ENCODE peak calls at places on chromosomes 7 and 10, in six cellular contexts. One of them, this sample, is unnamed.

GRCh38 chr10:86390337-86391120 is 23.9 kb upstream of the GRID1 start:
- DNase-seq in GM23338: no peak
- DNase-seq in colonic mucosa: no peak
- DNase-seq in tibial nerve: no peak
- DNase-seq in brain microvascular endothelial cell: no peak
- DNase-seq in fibroblast of mammary gland: no peak
- DNase-seq in this sample: no peak

GRCh38 chr7:153276394-153276793 is 516.8 kb downstream of the ACTR3B start:
- DNase-seq in GM23338: peak
- DNase-seq in colonic mucosa: no peak
- DNase-seq in tibial nerve: no peak
- DNase-seq in brain microvascular endothelial cell: no peak
- DNase-seq in fibroblast of mammary gland: no peak
- DNase-seq in this sample: no peak

GRCh38 chr10:71776528-71776927 is 3.2 kb upstream of the VSIR start:
- DNase-seq in GM23338: no peak
- DNase-seq in colonic mucosa: no peak
- DNase-seq in tibial nerve: no peak
- DNase-seq in brain microvascular endothelial cell: no peak
- DNase-seq in fibroblast of mammary gland: no peak
- DNase-seq in this sample: no peak

GRCh38 chr10:75294866-75295692 is 59.3 kb upstream of the COMTD1 start:
- DNase-seq in GM23338: peak
- DNase-seq in colonic mucosa: peak
- DNase-seq in tibial nerve: peak
- DNase-seq in brain microvascular endothelial cell: peak
- DNase-seq in fibroblast of mammary gland: peak
- DNase-seq in this sample: peak

GRCh38 chr10:97633921-97634320 is 621 bp upstream of the MORN4 start:
- DNase-seq in GM23338: peak
- DNase-seq in colonic mucosa: peak
- DNase-seq in tibial nerve: no peak
- DNase-seq in brain microvascular endothelial cell: no peak
- DNase-seq in fibroblast of mammary gland: no peak
- DNase-seq in this sample: no peak

GRCh38 chr7:27110977-27111752 is 8.7 kb upstream of the HOXA2 start:
- DNase-seq in GM23338: peak
- DNase-seq in colonic mucosa: peak
- DNase-seq in tibial nerve: peak
- DNase-seq in brain microvascular endothelial cell: no peak
- DNase-seq in fibroblast of mammary gland: peak
- DNase-seq in this sample: no peak

GRCh38 chr10:79374312-79375191 is 27.3 kb downstream of the PPIF start:
- DNase-seq in GM23338: peak
- DNase-seq in colonic mucosa: peak
- DNase-seq in tibial nerve: peak
- DNase-seq in brain microvascular endothelial cell: peak
- DNase-seq in fibroblast of mammary gland: peak
- DNase-seq in this sample: no peak

GRCh38 chr10:30759423-30759822 is 129.9 kb upstream of the LYZL2 start:
- DNase-seq in GM23338: no peak
- DNase-seq in colonic mucosa: no peak
- DNase-seq in tibial nerve: no peak
- DNase-seq in brain microvascular endothelial cell: no peak
- DNase-seq in fibroblast of mammary gland: peak
- DNase-seq in this sample: no peak

GRCh38 chr10:131258256-131258655 is 53.3 kb downstream of the TCERG1L start:
- DNase-seq in GM23338: no peak
- DNase-seq in colonic mucosa: no peak
- DNase-seq in tibial nerve: no peak
- DNase-seq in brain microvascular endothelial cell: no peak
- DNase-seq in fibroblast of mammary gland: no peak
- DNase-seq in this sample: no peak

GRCh38 chr10:131658476-131659110 is 242.2 kb upstream of the PPP2R2D start:
- DNase-seq in GM23338: no peak
- DNase-seq in colonic mucosa: no peak
- DNase-seq in tibial nerve: no peak
- DNase-seq in brain microvascular endothelial cell: no peak
- DNase-seq in fibroblast of mammary gland: no peak
- DNase-seq in this sample: no peak

GRCh38 chr7:102463841-102464576 is 654 bp downstream of the ALKBH4 start:
- DNase-seq in GM23338: no peak
- DNase-seq in colonic mucosa: no peak
- DNase-seq in tibial nerve: no peak
- DNase-seq in brain microvascular endothelial cell: peak
- DNase-seq in fibroblast of mammary gland: peak
- DNase-seq in this sample: no peak

GRCh38 chr10:113555751-113556150 is 2.9 kb downstream of the HABP2 start:
- DNase-seq in GM23338: no peak
- DNase-seq in colonic mucosa: no peak
- DNase-seq in tibial nerve: no peak
- DNase-seq in brain microvascular endothelial cell: no peak
- DNase-seq in fibroblast of mammary gland: no peak
- DNase-seq in this sample: no peak

GRCh38 chr10:111482621-111483216 is 405.9 kb downstream of the ADRA2A start:
- DNase-seq in GM23338: no peak
- DNase-seq in colonic mucosa: no peak
- DNase-seq in tibial nerve: no peak
- DNase-seq in brain microvascular endothelial cell: no peak
- DNase-seq in fibroblast of mammary gland: no peak
- DNase-seq in this sample: no peak

GRCh38 chr10:103781329-103782061 is 73.9 kb downstream of the SH3PXD2A start:
- DNase-seq in GM23338: peak
- DNase-seq in colonic mucosa: peak
- DNase-seq in tibial nerve: no peak
- DNase-seq in brain microvascular endothelial cell: peak
- DNase-seq in fibroblast of mammary gland: peak
- DNase-seq in this sample: peak

GRCh38 chr10:8616166-8616565 is 561.7 kb downstream of the GATA3 start:
- DNase-seq in GM23338: no peak
- DNase-seq in colonic mucosa: peak
- DNase-seq in tibial nerve: no peak
- DNase-seq in brain microvascular endothelial cell: no peak
- DNase-seq in fibroblast of mammary gland: no peak
- DNase-seq in this sample: no peak

GRCh38 chr10:57249615-57250281 is 888.7 kb upstream of the ZWINT start:
- DNase-seq in GM23338: no peak
- DNase-seq in colonic mucosa: no peak
- DNase-seq in tibial nerve: no peak
- DNase-seq in brain microvascular endothelial cell: no peak
- DNase-seq in fibroblast of mammary gland: no peak
- DNase-seq in this sample: no peak

GRCh38 chr10:124688889-124689670 is 55.1 kb downstream of the FAM53B start:
- DNase-seq in GM23338: no peak
- DNase-seq in colonic mucosa: no peak
- DNase-seq in tibial nerve: no peak
- DNase-seq in brain microvascular endothelial cell: no peak
- DNase-seq in fibroblast of mammary gland: no peak
- DNase-seq in this sample: no peak

GRCh38 chr7:69932034-69932628 is 333.9 kb downstream of the AUTS2 start:
- DNase-seq in GM23338: peak
- DNase-seq in colonic mucosa: no peak
- DNase-seq in tibial nerve: peak
- DNase-seq in brain microvascular endothelial cell: peak
- DNase-seq in fibroblast of mammary gland: peak
- DNase-seq in this sample: peak

GRCh38 chr7:101911800-101912705 is 94.6 kb downstream of the CUX1 start:
- DNase-seq in GM23338: no peak
- DNase-seq in colonic mucosa: peak
- DNase-seq in tibial nerve: peak
- DNase-seq in brain microvascular endothelial cell: no peak
- DNase-seq in fibroblast of mammary gland: peak
- DNase-seq in this sample: no peak

GRCh38 chr10:57979466-57979865 is 288.2 kb downstream of the IPMK start:
- DNase-seq in GM23338: peak
- DNase-seq in colonic mucosa: no peak
- DNase-seq in tibial nerve: no peak
- DNase-seq in brain microvascular endothelial cell: peak
- DNase-seq in fibroblast of mammary gland: peak
- DNase-seq in this sample: no peak

GRCh38 chr7:1666779-1667565 is 3.1 kb upstream of the ELFN1 start:
- DNase-seq in GM23338: peak
- DNase-seq in colonic mucosa: no peak
- DNase-seq in tibial nerve: no peak
- DNase-seq in brain microvascular endothelial cell: no peak
- DNase-seq in fibroblast of mammary gland: no peak
- DNase-seq in this sample: no peak

GRCh38 chr10:52319926-52320325 is 5.8 kb downstream of the DKK1 start:
- DNase-seq in GM23338: no peak
- DNase-seq in colonic mucosa: no peak
- DNase-seq in tibial nerve: no peak
- DNase-seq in brain microvascular endothelial cell: no peak
- DNase-seq in fibroblast of mammary gland: peak
- DNase-seq in this sample: no peak
- H3K4me3 ChIP-seq in GM23338: no peak
- H3K4me3 ChIP-seq in colonic mucosa: no peak
- H3K4me3 ChIP-seq in tibial nerve: no peak
- H3K4me3 ChIP-seq in brain microvascular endothelial cell: no peak
- H3K4me3 ChIP-seq in fibroblast of mammary gland: no peak
- H3K4me3 ChIP-seq in this sample: no peak

DNA sequence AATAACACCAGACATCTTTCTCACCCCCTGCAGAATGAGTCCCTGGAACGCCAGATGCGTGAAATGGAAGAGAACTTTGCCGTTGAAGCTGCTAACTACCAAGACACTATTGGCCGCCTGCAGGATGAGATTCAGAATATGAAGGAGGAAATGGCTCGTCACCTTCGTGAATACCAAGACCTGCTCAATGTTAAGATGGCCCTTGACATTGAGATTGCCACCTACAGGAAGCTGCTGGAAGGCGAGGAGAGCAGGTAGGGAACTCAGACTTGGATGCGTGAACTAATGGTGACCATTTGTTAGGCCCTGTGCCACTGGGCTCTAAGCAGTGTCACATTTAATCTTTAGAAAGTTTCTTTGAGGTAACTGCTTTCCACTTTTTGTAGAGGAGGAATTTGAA is 7.1 kb downstream of the VIM start:
- DNase-seq in GM23338: peak
- DNase-seq in colonic mucosa: no peak
- DNase-seq in tibial nerve: no peak
- DNase-seq in brain microvascular endothelial cell: no peak
- DNase-seq in fibroblast of mammary gland: peak
- DNase-seq in this sample: no peak
- TF ChIP-seq CTCF in GM23338: peak
- TF ChIP-seq CTCF in colonic mucosa: no peak
- TF ChIP-seq CTCF in tibial nerve: no peak
- TF ChIP-seq CTCF in brain microvascular endothelial cell: peak
- TF ChIP-seq CTCF in fibroblast of mammary gland: peak
- TF ChIP-seq CTCF in this sample: peak

GRCh38 chr10:62036186-62037081 is 134.9 kb downstream of the ARID5B start:
- DNase-seq in GM23338: peak
- DNase-seq in colonic mucosa: no peak
- DNase-seq in tibial nerve: no peak
- DNase-seq in brain microvascular endothelial cell: no peak
- DNase-seq in fibroblast of mammary gland: no peak
- DNase-seq in this sample: no peak

GRCh38 chr10:62040896-62041295 is 139.4 kb downstream of the ARID5B start:
- DNase-seq in GM23338: no peak
- DNase-seq in colonic mucosa: no peak
- DNase-seq in tibial nerve: no peak
- DNase-seq in brain microvascular endothelial cell: no peak
- DNase-seq in fibroblast of mammary gland: no peak
- DNase-seq in this sample: no peak

GRCh38 chr10:62038609-62039190 is 137.2 kb downstream of the ARID5B start:
- DNase-seq in GM23338: peak
- DNase-seq in colonic mucosa: peak
- DNase-seq in tibial nerve: peak
- DNase-seq in brain microvascular endothelial cell: peak
- DNase-seq in fibroblast of mammary gland: peak
- DNase-seq in this sample: no peak

GRCh38 chr10:62037166-62037831 is 135.8 kb downstream of the ARID5B start:
- DNase-seq in GM23338: no peak
- DNase-seq in colonic mucosa: no peak
- DNase-seq in tibial nerve: no peak
- DNase-seq in brain microvascular endothelial cell: peak
- DNase-seq in fibroblast of mammary gland: peak
- DNase-seq in this sample: no peak

DNA sequence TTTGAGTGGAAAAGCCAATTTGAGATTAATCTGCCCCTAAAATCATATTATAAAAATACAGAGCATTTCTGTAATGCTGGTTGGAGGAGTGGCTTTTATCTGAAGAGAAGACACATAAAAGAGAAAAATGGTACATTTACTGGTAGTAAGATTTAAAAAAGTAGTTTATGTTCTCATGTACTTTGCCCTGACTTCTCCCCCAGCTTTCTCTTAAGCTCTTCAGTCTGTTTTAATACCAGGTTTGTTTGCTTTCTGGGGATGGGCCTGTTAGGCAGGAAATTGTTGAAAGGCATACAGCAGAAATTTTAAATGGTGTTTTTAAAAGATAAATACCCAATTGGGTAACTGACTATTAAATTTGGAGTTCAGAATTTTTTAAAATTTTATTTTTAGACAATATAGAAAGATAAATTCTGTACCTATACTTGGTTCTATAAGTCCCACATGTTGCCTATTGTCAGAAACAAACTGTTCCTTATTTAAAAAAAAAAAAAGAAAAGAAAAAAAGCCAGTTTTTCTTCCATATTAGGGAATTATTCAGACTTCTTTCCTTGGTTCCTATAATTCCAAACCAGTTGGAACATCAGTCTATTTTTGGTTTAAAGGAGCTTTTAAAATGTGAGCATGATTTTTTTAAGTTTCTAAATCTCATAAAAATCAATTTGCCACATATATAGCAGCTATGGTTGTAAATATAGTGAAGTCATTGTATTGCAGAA is 136.6 kb downstream of the ARID5B start:
- DNase-seq in GM23338: no peak
- DNase-seq in colonic mucosa: no peak
- DNase-seq in tibial nerve: no peak
- DNase-seq in brain microvascular endothelial cell: no peak
- DNase-seq in fibroblast of mammary gland: no peak
- DNase-seq in this sample: no peak
- H3K4me3 ChIP-seq in GM23338: no peak
- H3K4me3 ChIP-seq in colonic mucosa: no peak
- H3K4me3 ChIP-seq in tibial nerve: no peak
- H3K4me3 ChIP-seq in brain microvascular endothelial cell: no peak
- H3K4me3 ChIP-seq in fibroblast of mammary gland: no peak
- H3K4me3 ChIP-seq in this sample: no peak

GRCh38 chr10:70106958-70107791 is 25.4 kb downstream of the AIFM2 start:
- DNase-seq in GM23338: peak
- DNase-seq in colonic mucosa: no peak
- DNase-seq in tibial nerve: no peak
- DNase-seq in brain microvascular endothelial cell: no peak
- DNase-seq in fibroblast of mammary gland: no peak
- DNase-seq in this sample: no peak
- TF ChIP-seq CTCF in GM23338: peak
- TF ChIP-seq CTCF in colonic mucosa: peak
- TF ChIP-seq CTCF in tibial nerve: no peak
- TF ChIP-seq CTCF in brain microvascular endothelial cell: peak
- TF ChIP-seq CTCF in fibroblast of mammary gland: peak
- TF ChIP-seq CTCF in this sample: peak

DNA sequence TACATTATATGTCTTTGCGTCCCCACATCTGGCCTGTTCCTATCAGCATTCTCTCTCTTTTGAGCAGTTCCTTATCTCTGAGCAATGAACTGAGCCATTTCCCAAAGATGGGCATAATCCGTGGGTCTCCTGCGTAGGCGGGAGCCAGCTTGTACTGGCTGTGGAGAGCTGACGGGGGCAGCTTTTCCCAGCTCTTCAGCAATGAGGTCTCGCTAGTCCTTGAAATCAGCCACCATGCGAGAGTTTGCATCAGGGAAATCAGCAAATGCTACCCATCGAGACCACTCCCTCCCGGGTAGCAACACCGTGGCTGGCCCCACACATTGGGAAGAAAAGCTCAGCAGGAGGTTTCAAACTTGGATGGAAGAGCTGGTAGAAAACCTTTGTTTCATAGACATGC is 51.9 kb upstream of the FAM180A start:
- DNase-seq in GM23338: peak
- DNase-seq in colonic mucosa: no peak
- DNase-seq in tibial nerve: no peak
- DNase-seq in brain microvascular endothelial cell: peak
- DNase-seq in fibroblast of mammary gland: no peak
- DNase-seq in this sample: no peak
- H3K4me3 ChIP-seq in GM23338: peak
- H3K4me3 ChIP-seq in colonic mucosa: no peak
- H3K4me3 ChIP-seq in tibial nerve: no peak
- H3K4me3 ChIP-seq in brain microvascular endothelial cell: peak
- H3K4me3 ChIP-seq in fibroblast of mammary gland: no peak
- H3K4me3 ChIP-seq in this sample: no peak